ENCODE peak calls at places on chromosomes 4 and X, in five cellular contexts. I is Peyer's patch, M is transverse colon, E is cardiac muscle cell, Q is HFF-Myc. J is an unnamed sample.

GRCh38 chr4:165580379-165580905 is 201.6 kb downstream of the CPE start:
- DNase-seq in M (no peak), I (no peak), E (peak), Q (peak), J (peak)

GRCh38 chr4:98672583-98673281 is 14.3 kb upstream of the TSPAN5 start:
- DNase-seq in Q (no peak), M (no peak), I (no peak), E (no peak), J (no peak)

GRCh38 chr4:26161030-26161824 is 159.6 kb upstream of the RBPJ start:
- DNase-seq in Q (no peak), M (no peak), I (no peak), E (no peak), J (no peak)

GRCh38 chrX:124346064-124346876 is at the start of gene SH2D1A:
- DNase-seq in M (no peak), E (no peak), I (peak), Q (no peak), J (no peak)

GRCh38 chrX:110143454-110144210 is 140.7 kb downstream of the TMEM164 start:
- DNase-seq in E (no peak), M (no peak), I (no peak), Q (no peak), J (no peak)

GRCh38 chr4:183721207-183722081 is 62.4 kb downstream of the TRAPPC11 start:
- DNase-seq in E (peak), Q (peak), M (peak), I (peak), J (no peak)

GRCh38 chrX:125846251-125846650 is 319.8 kb downstream of the DCAF12L2 start:
- DNase-seq in Q (no peak), M (no peak), I (no peak), E (no peak), J (no peak)

GRCh38 chr4:62816566-62816965 is 1592.7 kb downstream of the TECRL start:
- DNase-seq in Q (no peak), I (no peak), M (no peak), E (no peak), J (no peak)

GRCh38 chrX:2427737-2428136 is 73.0 kb downstream of the DHRSX start:
- DNase-seq in E (no peak), M (no peak), I (no peak), Q (no peak), J (no peak)

GRCh38 chrX:57951666-57952319 is 41.5 kb upstream of the ZXDA start:
- DNase-seq in E (no peak), I (no peak), Q (no peak), M (peak), J (no peak)

GRCh38 chr4:184548651-184549341 is 74.4 kb upstream of the IRF2 start:
- DNase-seq in I (peak), E (no peak), M (peak), Q (no peak), J (no peak)

GRCh38 chrX:10450229-10450958 is 170.0 kb downstream of the MID1 start:
- DNase-seq in M (no peak), I (no peak), Q (no peak), E (no peak), J (no peak)

GRCh38 chr4:140937866-140938265 is 181.7 kb upstream of the TBC1D9 start:
- DNase-seq in Q (peak), E (no peak), M (no peak), I (no peak), J (no peak)

GRCh38 chr4:133323670-133324069 is 174.6 kb downstream of the PCDH10 start:
- DNase-seq in Q (no peak), I (no peak), M (no peak), E (no peak), J (no peak)

GRCh38 chr4:39324897-39325613 is 41.1 kb downstream of the RFC1 start:
- DNase-seq in E (no peak), Q (no peak), M (no peak), I (no peak), J (no peak)

GRCh38 chr4:87299898-87300297 is 22.8 kb downstream of the HSD17B13 start:
- DNase-seq in I (no peak), M (no peak), Q (no peak), E (no peak), J (no peak)

GRCh38 chr4:41213563-41214157 is 682 bp downstream of the APBB2 start:
- DNase-seq in E (no peak), I (no peak), M (peak), Q (no peak), J (no peak)

GRCh38 chrX:49184294-49185061 is 1.7 kb downstream of the PRICKLE3 start:
- DNase-seq in I (peak), E (peak), Q (peak), M (peak), J (peak)

GRCh38 chr4:89216866-89217265 is 90.7 kb downstream of the GPRIN3 start:
- DNase-seq in Q (no peak), E (no peak), I (no peak), M (no peak), J (no peak)

GRCh38 chr4:43379001-43379400 is 486.5 kb downstream of the GRXCR1 start:
- DNase-seq in M (no peak), E (no peak), I (no peak), Q (no peak), J (no peak)

GRCh38 chr4:116638592-116638991 is 446.8 kb downstream of the TRAM1L1 start:
- DNase-seq in E (no peak), M (no peak), I (no peak), Q (no peak), J (no peak)

GRCh38 chr4:153844144-153844543 is 55.3 kb upstream of the SFRP2 start:
- DNase-seq in M (no peak), I (no peak), Q (no peak), E (no peak), J (no peak)

GRCh38 chrX:77174680-77175336 is 272.4 kb upstream of the FGF16 start:
- DNase-seq in M (no peak), I (no peak), Q (no peak), E (no peak), J (no peak)

GRCh38 chr4:39233783-39234182 is 51.5 kb downstream of the WDR19 start:
- DNase-seq in E (no peak), M (no peak), Q (no peak), I (no peak), J (no peak)

GRCh38 chrX:129239371-129239770 is 283.9 kb downstream of the SMARCA1 start:
- DNase-seq in I (no peak), M (no peak), E (no peak), Q (no peak), J (peak)

GRCh38 chr4:29708473-29708872 is 1011.7 kb upstream of the PCDH7 start:
- DNase-seq in M (no peak), Q (no peak), E (no peak), I (no peak), J (no peak)

GRCh38 chr4:19514276-19515070 is 737.2 kb upstream of the SLIT2 start:
- DNase-seq in E (no peak), M (no peak), Q (peak), I (no peak), J (no peak)

GRCh38 chr4:89800012-89800516 is 36.9 kb downstream of the SNCA start:
- DNase-seq in Q (no peak), E (no peak), I (no peak), M (no peak), J (no peak)

GRCh38 chr4:138953962-138954371 is 61.6 kb upstream of the NOCT start:
- DNase-seq in I (no peak), E (no peak), M (no peak), Q (peak), J (peak)

GRCh38 chr4:36304138-36304681 is 22.8 kb downstream of the DTHD1 start:
- DNase-seq in E (no peak), I (no peak), M (no peak), Q (no peak), J (no peak)

GRCh38 chr4:120801171-120801758 is 121.3 kb downstream of the PRDM5 start:
- DNase-seq in E (peak), Q (no peak), M (no peak), I (no peak), J (no peak)

GRCh38 chr4:99221980-99222379 is 2.9 kb upstream of the ADH6 start:
- DNase-seq in Q (no peak), I (no peak), M (no peak), E (no peak), J (no peak)

GRCh38 chrX:727738-728621 is 97.4 kb downstream of the SHOX start:
- DNase-seq in I (no peak), M (no peak), E (peak), Q (no peak), J (no peak)

GRCh38 chr4:663438-664428 is 10.3 kb downstream of the ATP5ME start:
- DNase-seq in E (peak), M (peak), I (no peak), Q (no peak), J (no peak)

GRCh38 chr4:154854362-154854761 is 73.3 kb downstream of the RBM46 start:
- DNase-seq in I (no peak), M (no peak), E (peak), Q (no peak), J (no peak)

GRCh38 chrX:21770631-21771321 is 12.9 kb upstream of the SMPX start:
- DNase-seq in Q (no peak), M (no peak), I (no peak), E (no peak), J (no peak)

GRCh38 chrX:21412883-21413282 is 38.7 kb downstream of the CNKSR2 start:
- DNase-seq in E (no peak), Q (no peak), M (no peak), I (no peak), J (no peak)

GRCh38 chr4:68963389-68963788 is 11.8 kb upstream of the UGT2A3 start:
- DNase-seq in M (peak), E (peak), I (no peak), Q (no peak), J (peak)

GRCh38 chr4:177251237-177251636 is 58.4 kb upstream of the NEIL3 start:
- DNase-seq in I (no peak), Q (no peak), M (peak), E (no peak), J (no peak)

GRCh38 chr4:177246636-177247584 is 62.8 kb upstream of the NEIL3 start:
- DNase-seq in E (no peak), Q (no peak), M (no peak), I (no peak), J (no peak)

GRCh38 chr4:177255359-177255758 is 54.3 kb upstream of the NEIL3 start:
- DNase-seq in E (no peak), Q (no peak), M (no peak), I (no peak), J (no peak)

GRCh38 chr4:177250056-177250696 is 59.5 kb upstream of the NEIL3 start:
- DNase-seq in I (peak), E (peak), M (peak), Q (peak), J (no peak)
- TF ChIP-seq CTCF in I (no peak), E (peak), M (peak), Q (peak), J (peak)

DNA sequence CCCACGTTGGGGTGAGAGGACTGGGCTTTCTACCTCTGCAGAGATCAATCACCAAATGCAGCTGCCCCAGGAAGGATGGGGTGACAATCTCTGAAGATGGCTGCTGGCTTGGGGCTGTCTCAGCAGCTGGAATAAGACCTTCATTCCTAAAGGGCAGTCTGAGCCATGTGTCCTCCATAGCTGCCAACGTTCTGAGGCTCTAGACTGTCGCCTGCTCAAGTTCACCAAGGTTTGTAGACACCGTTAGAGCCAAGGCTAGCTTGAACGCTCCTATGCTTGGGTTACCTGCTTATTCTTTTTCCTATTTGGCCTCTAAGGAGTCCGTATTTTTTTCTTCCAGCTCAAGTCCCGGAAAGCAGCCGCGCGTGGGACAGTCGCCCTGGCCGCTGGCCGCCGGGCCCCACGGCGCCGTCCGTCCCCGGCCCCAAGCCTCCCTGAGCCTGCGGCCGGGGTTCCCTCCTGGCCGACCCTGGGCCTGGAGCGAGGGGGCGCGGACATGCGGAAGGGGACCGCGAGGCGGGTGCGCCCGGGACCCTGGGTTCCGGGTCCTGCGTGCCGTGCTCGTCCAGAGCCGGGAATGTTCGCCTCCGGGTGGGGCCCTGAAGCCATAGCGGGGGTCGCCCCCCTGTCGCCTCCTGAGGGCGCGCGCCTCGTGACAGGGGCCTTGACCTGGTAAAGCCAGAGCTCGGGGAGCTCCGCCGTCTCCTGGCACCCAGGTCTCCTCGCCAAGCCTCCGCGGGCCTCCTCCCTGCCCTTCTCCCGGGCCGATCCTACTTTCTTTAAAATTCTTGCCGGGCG is 23.3 kb downstream of the MRFAP1 start:
- DNase-seq in E (no peak), M (no peak), I (no peak), Q (no peak), J (no peak)
- H3K4me3 ChIP-seq in E (no peak), M (peak), I (peak), Q (peak), J (peak)

GRCh38 chr4:8238515-8239053 is 31.0 kb upstream of the HTRA3 start:
- DNase-seq in E (peak), I (no peak), M (peak), Q (no peak), J (no peak)
- TF ChIP-seq CTCF in E (peak), I (no peak), M (peak), Q (peak), J (peak)

DNA sequence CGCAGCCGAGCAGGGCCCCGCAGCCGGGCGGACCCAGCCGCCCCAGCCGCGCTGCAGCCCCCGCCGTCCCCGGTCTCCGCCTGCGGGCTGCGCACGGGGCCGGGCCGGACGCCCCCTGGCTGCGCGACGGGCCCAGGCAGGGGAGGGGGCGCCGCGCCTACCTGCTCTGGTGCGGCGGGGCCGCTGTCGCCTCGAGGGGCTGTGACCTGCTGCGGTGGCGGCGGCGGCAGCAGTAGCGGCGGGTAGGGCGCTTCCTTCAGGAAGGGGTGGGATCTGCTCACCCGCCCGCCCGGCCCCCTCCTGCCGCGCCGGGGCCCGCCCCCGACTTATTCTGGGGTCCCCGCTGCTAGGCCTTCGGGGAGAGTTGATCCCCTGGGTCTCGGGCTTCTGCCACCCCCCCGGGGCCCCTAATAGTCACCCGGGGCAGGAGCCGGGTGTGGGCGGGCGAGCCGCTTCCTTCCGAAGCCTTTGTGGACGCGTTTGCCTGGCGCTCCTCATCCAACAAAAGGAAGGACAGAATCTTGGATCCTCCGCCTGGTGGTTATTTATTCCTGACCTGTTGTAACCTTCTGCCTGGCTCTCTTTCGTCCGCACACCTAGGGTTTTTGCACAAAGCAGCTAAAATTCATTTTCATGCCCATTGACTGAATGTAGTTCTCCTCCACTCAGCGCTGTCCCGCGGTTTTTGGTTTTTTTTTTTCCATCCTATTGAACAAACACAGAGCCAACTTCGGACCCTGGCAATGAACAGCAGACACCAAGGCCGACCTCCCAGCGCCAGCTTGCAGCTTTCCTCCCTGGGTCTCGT is at the start of gene TMEM150C:
- DNase-seq in M (peak), Q (no peak), E (peak), I (peak), J (no peak)
- H3K4me3 ChIP-seq in M (peak), Q (peak), E (peak), I (peak), J (peak)

GRCh38 chr4:76435689-76436176 is 704 bp downstream of the SHROOM3 start:
- DNase-seq in Q (no peak), I (no peak), M (no peak), E (no peak), J (no peak)
- TF ChIP-seq CTCF in Q (no peak), I (no peak), M (no peak), E (peak), J (no peak)

DNA sequence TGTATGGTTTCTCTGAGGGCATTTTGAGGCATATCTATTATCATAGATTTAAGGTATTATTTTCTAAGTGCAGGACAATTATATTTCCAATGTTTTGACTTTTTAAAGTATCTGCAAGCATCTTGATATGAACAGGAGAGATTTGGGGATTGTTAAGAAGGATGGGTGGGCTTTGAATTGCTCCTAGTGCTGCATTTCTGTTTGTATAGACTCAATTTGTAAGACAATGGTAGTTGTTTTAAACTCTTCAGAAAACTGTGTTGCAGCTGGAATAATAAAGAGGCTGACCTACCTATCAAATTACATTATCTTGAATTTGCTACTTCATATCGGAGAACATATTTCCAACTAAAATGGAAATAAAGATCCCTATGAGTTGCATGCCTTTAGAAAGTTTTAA is 570.3 kb downstream of the ADGRL3 start:
- DNase-seq in E (no peak), Q (no peak), I (no peak), M (no peak), J (no peak)
- H3K4me3 ChIP-seq in E (no peak), Q (no peak), I (no peak), M (no peak), J (no peak)

DNA sequence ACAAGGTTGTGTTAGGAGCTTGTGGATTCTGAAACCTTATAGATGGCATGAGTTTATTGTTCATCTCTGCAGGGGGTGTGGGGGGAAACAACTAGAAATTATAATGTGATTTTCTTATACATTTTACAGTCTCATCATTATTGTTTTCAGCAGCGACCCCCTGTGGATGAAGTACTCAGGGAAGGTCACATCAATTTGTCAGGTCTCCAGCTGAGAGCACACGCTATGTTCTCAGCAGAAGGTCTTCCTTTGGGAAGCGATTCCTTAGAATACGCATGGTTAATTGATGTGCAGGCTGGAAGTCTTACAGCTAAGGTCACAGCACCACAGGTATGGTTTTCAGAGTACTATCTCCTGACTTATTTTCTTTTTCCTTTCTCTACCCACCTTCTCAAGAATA is 72.2 kb downstream of the BLTP1 start:
- DNase-seq in I (no peak), Q (no peak), M (no peak), E (peak), J (no peak)
- TF ChIP-seq CTCF in I (no peak), Q (peak), M (no peak), E (peak), J (no peak)

J was measured in kidney epithelial cell.